ENCODE peak calls at places on chromosome 1, in six cellular contexts. C is cardiac muscle cell, T is adrenal gland, M is AG10803, V is fibroblast of lung, P is OCI-LY7. L is an unnamed sample.

GRCh38 chr1:167790117-167790516 is 68.3 kb downstream of the MPZL1 start:
- DNase-seq in C (no peak), T (no peak), M (no peak), V (no peak), P (no peak), L (no peak)

GRCh38 chr1:183218039-183218618 is 32.1 kb downstream of the LAMC2 start:
- DNase-seq in C (no peak), T (peak), M (peak), V (peak), P (no peak), L (no peak)

GRCh38 chr1:31564606-31564989 is 11.7 kb upstream of the TINAGL1 start:
- DNase-seq in C (no peak), T (peak), M (no peak), V (no peak), P (no peak), L (no peak)

GRCh38 chr1:96234299-96234698 is 487.3 kb upstream of the PTBP2 start:
- DNase-seq in C (peak), T (peak), M (peak), V (peak), P (no peak), L (no peak)

GRCh38 chr1:52668711-52669110 is 29.4 kb downstream of the COA7 start:
- DNase-seq in C (no peak), T (peak), M (peak), V (no peak), P (no peak), L (no peak)

GRCh38 chr1:68379085-68379478 is 70.7 kb downstream of the RPE65 start:
- DNase-seq in C (no peak), T (no peak), M (no peak), V (no peak), P (no peak), L (no peak)

GRCh38 chr1:13583964-13584791 is 546 bp downstream of the PDPN start:
- DNase-seq in C (peak), T (no peak), M (peak), V (peak), P (no peak), L (no peak)

GRCh38 chr1:36134805-36135339 is 9.8 kb upstream of the COL8A2 start:
- DNase-seq in C (peak), T (peak), M (peak), V (peak), P (peak), L (peak)

GRCh38 chr1:201406831-201407406 is 7.8 kb upstream of the LAD1 start:
- DNase-seq in C (no peak), T (no peak), M (no peak), V (no peak), P (no peak), L (no peak)

GRCh38 chr1:20981903-20982695 is 194.6 kb downstream of the EIF4G3 start:
- DNase-seq in C (peak), T (no peak), M (peak), V (peak), P (peak), L (no peak)

GRCh38 chr1:47243910-47244309 is 11.9 kb upstream of the TAL1 start:
- DNase-seq in C (no peak), T (no peak), M (no peak), V (no peak), P (no peak), L (no peak)

GRCh38 chr1:12166834-12167492 is at the start of gene TNFRSF1B:
- DNase-seq in C (peak), T (peak), M (peak), V (no peak), P (no peak), L (peak)

GRCh38 chr1:7224644-7225043 is 439.4 kb downstream of the CAMTA1 start:
- DNase-seq in C (no peak), T (peak), M (no peak), V (no peak), P (no peak), L (no peak)

GRCh38 chr1:85445906-85446305 is 19.1 kb downstream of the DDAH1 start:
- DNase-seq in C (no peak), T (no peak), M (peak), V (peak), P (no peak), L (no peak)

GRCh38 chr1:181089017-181089776 is 697 bp downstream of the IER5 start:
- DNase-seq in C (peak), T (peak), M (no peak), V (no peak), P (peak), L (peak)

GRCh38 chr1:42784946-42785693 is at the start of gene TMEM269:
- DNase-seq in C (no peak), T (peak), M (no peak), V (peak), P (no peak), L (no peak)

GRCh38 chr1:210797422-210797821 is 336.5 kb downstream of the KCNH1 start:
- DNase-seq in C (no peak), T (no peak), M (no peak), V (no peak), P (no peak), L (no peak)

GRCh38 chr1:161139765-161140164 is 7.3 kb upstream of the DEDD start:
- DNase-seq in C (peak), T (no peak), M (peak), V (peak), P (peak), L (peak)

GRCh38 chr1:203650012-203650836 is 23.6 kb downstream of the ATP2B4 start:
- DNase-seq in C (peak), T (peak), M (no peak), V (peak), P (peak), L (peak)

GRCh38 chr1:44616991-44617702 is 57.1 kb downstream of the TMEM53 start:
- DNase-seq in C (peak), T (no peak), M (peak), V (peak), P (no peak), L (no peak)

GRCh38 chr1:232211149-232211548 is 418.8 kb downstream of the SIPA1L2 start:
- DNase-seq in C (no peak), T (no peak), M (no peak), V (no peak), P (peak), L (peak)

GRCh38 chr1:16135501-16135900 is 20.4 kb downstream of the EPHA2 start:
- DNase-seq in C (no peak), T (no peak), M (no peak), V (no peak), P (no peak), L (no peak)

GRCh38 chr1:201888282-201889033 is at the start of gene SHISA4:
- DNase-seq in C (peak), T (peak), M (peak), V (peak), P (no peak), L (no peak)

GRCh38 chr1:84605157-84605556 is 30.9 kb upstream of the CTBS start:
- DNase-seq in C (no peak), T (no peak), M (no peak), V (no peak), P (no peak), L (peak)

GRCh38 chr1:166703141-166703540 is 136.1 kb upstream of the POGK start:
- DNase-seq in C (no peak), T (no peak), M (no peak), V (no peak), P (no peak), L (no peak)

GRCh38 chr1:18950415-18951026 is 6.0 kb downstream of the IFFO2 start:
- DNase-seq in C (no peak), T (peak), M (no peak), V (no peak), P (no peak), L (no peak)

GRCh38 chr1:110235181-110235838 is 25.2 kb downstream of the KCNC4 start:
- DNase-seq in C (no peak), T (peak), M (no peak), V (no peak), P (no peak), L (no peak)

GRCh38 chr1:2593251-2593878 is 6.8 kb downstream of the PRXL2B start:
- DNase-seq in C (no peak), T (no peak), M (no peak), V (no peak), P (no peak), L (no peak)

GRCh38 chr1:70990460-70991253 is 57.0 kb downstream of the PTGER3 start:
- DNase-seq in C (no peak), T (no peak), M (no peak), V (no peak), P (no peak), L (no peak)

GRCh38 chr1:185860876-185861275 is 126.7 kb downstream of the HMCN1 start:
- DNase-seq in C (no peak), T (no peak), M (peak), V (no peak), P (no peak), L (no peak)

GRCh38 chr1:151891515-151891914 is 17.8 kb downstream of the THEM4 start:
- DNase-seq in C (no peak), T (no peak), M (no peak), V (no peak), P (no peak), L (no peak)

GRCh38 chr1:115794976-115795375 is 26.5 kb upstream of the CASQ2 start:
- DNase-seq in C (no peak), T (no peak), M (no peak), V (no peak), P (no peak), L (no peak)

GRCh38 chr1:21518774-21519455 is 9.7 kb downstream of the ALPL start:
- DNase-seq in C (no peak), T (no peak), M (no peak), V (no peak), P (peak), L (no peak)

GRCh38 chr1:111463029-111463683 is 10.6 kb upstream of the C1orf162 start:
- DNase-seq in C (no peak), T (peak), M (peak), V (peak), P (no peak), L (no peak)

GRCh38 chr1:172322219-172323061 is 98.0 kb upstream of the C1orf105 start:
- DNase-seq in C (no peak), T (peak), M (peak), V (peak), P (no peak), L (no peak)

GRCh38 chr1:101200513-101200912 is 36.3 kb upstream of the S1PR1 start:
- DNase-seq in C (no peak), T (no peak), M (peak), V (peak), P (no peak), L (no peak)

GRCh38 chr1:244545511-244545910 is 84.4 kb downstream of the CATSPERE start:
- DNase-seq in C (no peak), T (no peak), M (no peak), V (peak), P (no peak), L (no peak)

GRCh38 chr1:2381741-2382620 is 9.4 kb downstream of the MORN1 start:
- DNase-seq in C (peak), T (peak), M (peak), V (peak), P (peak), L (peak)

GRCh38 chr1:3775498-3776230 is 3.1 kb downstream of the SMIM1 start:
- DNase-seq in C (peak), T (no peak), M (peak), V (peak), P (peak), L (peak)
- TF ChIP-seq CTCF in C (peak), T (no peak), M (no peak), V (peak), P (peak), L (peak)

DNA sequence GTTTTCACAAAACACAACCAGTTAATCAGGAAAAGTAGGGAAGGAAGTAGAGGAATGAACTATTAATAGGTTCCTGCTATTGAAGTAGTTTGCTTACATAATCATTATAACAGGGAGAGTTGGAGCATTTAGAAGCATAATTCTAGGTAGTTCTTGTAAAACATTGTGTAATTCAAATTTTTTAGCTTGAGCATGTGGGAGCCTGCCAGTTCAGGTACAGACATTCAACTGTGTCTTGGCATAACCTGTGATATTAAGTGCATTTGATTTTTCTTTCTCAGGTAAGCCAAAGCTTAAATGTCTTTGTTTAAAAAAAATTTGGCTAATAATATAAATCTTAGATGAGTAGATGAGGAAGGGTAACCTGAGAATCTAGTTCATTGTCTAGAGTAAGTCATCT is 3.4 kb downstream of the YTHDF2 start:
- DNase-seq in C (no peak), T (no peak), M (no peak), V (no peak), P (no peak), L (no peak)
- TF ChIP-seq CTCF in C (no peak), T (no peak), M (no peak), V (no peak), P (no peak), L (no peak)

GRCh38 chr1:221888218-221888617 is 146.3 kb upstream of the DUSP10 start:
- DNase-seq in C (no peak), T (no peak), M (no peak), V (no peak), P (peak), L (no peak)

GRCh38 chr1:221887758-221888157 is 145.9 kb upstream of the DUSP10 start:
- DNase-seq in C (no peak), T (no peak), M (no peak), V (no peak), P (no peak), L (no peak)

GRCh38 chr1:221886311-221887090 is 144.6 kb upstream of the DUSP10 start:
- DNase-seq in C (no peak), T (no peak), M (peak), V (no peak), P (no peak), L (no peak)

GRCh38 chr1:221888801-221889200 is 146.9 kb upstream of the DUSP10 start:
- DNase-seq in C (no peak), T (no peak), M (peak), V (no peak), P (no peak), L (no peak)

DNA sequence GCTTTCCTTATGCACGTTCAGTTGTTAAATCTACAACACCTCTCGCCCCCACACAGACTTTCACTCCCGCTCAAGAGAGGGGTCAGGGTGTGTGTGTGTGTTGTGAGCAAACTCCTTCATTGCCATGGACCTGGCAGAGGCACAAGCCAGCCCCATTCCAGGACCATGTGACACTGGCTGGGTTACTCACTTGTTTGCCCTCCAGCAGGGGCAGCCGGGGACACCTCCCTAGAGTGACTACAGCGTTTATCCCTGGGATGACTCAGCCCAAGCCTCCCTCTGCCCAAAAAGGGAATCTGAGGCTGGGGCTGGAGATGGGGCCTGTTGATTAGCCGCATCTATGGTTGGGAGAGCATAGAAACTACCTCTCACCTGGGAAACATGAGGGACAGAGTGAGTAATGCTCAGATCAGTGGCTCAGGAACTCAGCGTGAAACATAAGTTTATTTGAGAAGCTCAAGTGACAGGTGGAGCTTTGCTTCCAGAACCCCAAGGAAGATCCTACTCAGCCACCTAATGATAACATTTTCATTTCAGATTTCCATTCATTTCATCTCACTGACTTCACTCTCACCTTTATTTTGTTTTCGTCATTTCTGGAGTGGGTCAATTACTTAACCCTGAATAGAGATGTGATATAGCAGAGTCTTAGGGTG is 145.3 kb upstream of the DUSP10 start:
- DNase-seq in C (no peak), T (peak), M (peak), V (peak), P (no peak), L (no peak)
- TF ChIP-seq CTCF in C (no peak), T (no peak), M (peak), V (no peak), P (no peak), L (no peak)

GRCh38 chr1:87330954-87331318 is 2.3 kb downstream of the LMO4 start:
- DNase-seq in C (peak), T (no peak), M (no peak), V (no peak), P (no peak), L (no peak)
- TF ChIP-seq CTCF in C (no peak), T (no peak), M (no peak), V (no peak), P (no peak), L (no peak)

DNA sequence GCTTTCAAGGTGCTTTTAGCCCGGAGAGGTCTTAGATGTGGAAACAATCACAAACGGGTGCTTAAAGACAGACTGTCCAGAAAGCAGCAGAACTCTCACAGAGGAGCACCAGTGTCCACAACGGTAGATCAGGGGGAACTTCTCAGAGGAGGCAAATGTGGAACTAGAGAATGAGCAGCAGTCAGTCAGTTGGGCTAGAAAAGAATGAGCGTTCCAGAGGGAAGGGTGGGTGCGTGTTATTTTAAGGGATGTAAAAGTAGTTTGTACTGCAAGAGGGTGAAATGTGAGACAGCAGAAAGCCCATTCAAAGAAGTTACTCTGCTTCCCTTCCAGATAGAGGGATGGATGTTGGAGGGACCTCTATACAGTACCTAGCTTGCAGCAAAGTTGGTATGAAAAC is 30.9 kb downstream of the RGS5 start:
- DNase-seq in C (no peak), T (no peak), M (no peak), V (peak), P (no peak), L (no peak)
- TF ChIP-seq CTCF in C (no peak), T (no peak), M (no peak), V (no peak), P (no peak), L (no peak)

GRCh38 chr1:30488324-30488913 is 235.0 kb downstream of the MATN1 start:
- DNase-seq in C (no peak), T (no peak), M (no peak), V (no peak), P (no peak), L (no peak)
- TF ChIP-seq CTCF in C (no peak), T (no peak), M (no peak), V (no peak), P (no peak), L (no peak)

DNA sequence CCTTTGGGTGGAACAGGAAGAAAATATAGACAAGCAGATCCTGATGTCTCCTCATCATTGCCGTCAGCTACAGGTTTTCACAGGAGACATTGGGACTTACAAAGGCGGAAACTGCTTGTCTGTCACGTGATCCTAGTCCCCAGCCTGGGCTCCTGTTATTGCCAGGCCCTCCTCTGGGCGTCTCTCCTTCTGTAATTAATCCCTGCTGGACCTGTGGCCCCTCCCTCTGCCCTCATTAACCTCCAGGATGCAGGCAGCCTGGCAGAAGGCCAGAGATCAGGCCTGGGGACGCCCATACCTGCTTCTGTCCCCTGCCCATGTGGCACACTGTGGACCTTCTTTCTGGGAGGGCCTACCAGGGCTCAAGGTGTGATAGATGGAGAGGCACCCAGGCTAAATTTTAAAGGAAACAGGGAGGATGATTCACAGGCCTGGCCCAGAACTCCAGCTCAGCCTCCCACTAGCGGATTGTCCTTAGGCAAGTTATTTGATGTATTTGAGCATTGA is 2.4 kb downstream of the S100A5 start:
- DNase-seq in C (peak), T (no peak), M (peak), V (no peak), P (no peak), L (no peak)
- TF ChIP-seq CTCF in C (no peak), T (no peak), M (peak), V (no peak), P (no peak), L (no peak)